ENCODE peak calls at places on chromosomes 6 and 20, in five cellular contexts. U, P, N, H and T are unnamed samples.

GRCh38 chr6:158793432-158793831 is 25.7 kb downstream of the EZR start:
- DNase-seq in U (peak; percentile 69), P (peak; percentile 48), N (peak; percentile 68), H (peak; percentile 52), T (no peak)

GRCh38 chr20:52269327-52269726 is 77.7 kb upstream of the ZFP64 start:
- DNase-seq in U (peak; percentile 82), P (no peak), N (peak; percentile 32), H (no peak), T (no peak)

GRCh38 chr6:108118359-108118724 is 43.8 kb upstream of the OSTM1 start:
- DNase-seq in U (no peak), P (no peak), N (no peak), H (no peak), T (no peak)

GRCh38 chr6:158633127-158633526 is 11.4 kb downstream of the DYNLT1 start:
- DNase-seq in U (no peak), P (no peak), N (no peak), H (no peak), T (no peak)

GRCh38 chr6:110055387-110055735 is 77.2 kb downstream of the GPR6 start:
- DNase-seq in U (no peak), P (no peak), N (no peak), H (no peak), T (no peak)

GRCh38 chr6:98787401-98787800 is 47.0 kb upstream of the POU3F2 start:
- DNase-seq in U (no peak), P (no peak), N (no peak), H (no peak), T (no peak)

GRCh38 chr6:132231121-132231520 is 170.2 kb downstream of the MOXD1 start:
- DNase-seq in U (no peak), P (no peak), N (no peak), H (no peak), T (no peak)

GRCh38 chr6:3226422-3227362 is 761 bp downstream of the TUBB2B start:
- DNase-seq in U (no peak), P (peak; percentile 25), N (no peak), H (no peak), T (no peak)

GRCh38 chr20:47296950-47297349 is 59.5 kb downstream of the ZMYND8 start:
- DNase-seq in U (no peak), P (no peak), N (no peak), H (no peak), T (no peak)